ENCODE peak calls at places on chromosome 14, in four cellular contexts. R is cardiac muscle cell, T is pancreas, C is tibial artery. K is an unnamed sample.

GRCh38 chr14:36194645-36195044 is 18.1 kb upstream of the PTCSC3 start:
- DNase-seq in R (no peak), T (no peak), C (no peak), K (no peak)

GRCh38 chr14:69038449-69039286 is 59.6 kb upstream of the ACTN1 start:
- DNase-seq in R (no peak), T (no peak), C (no peak), K (no peak)

GRCh38 chr14:105420141-105420975 is 731 bp downstream of the MTA1 start:
- DNase-seq in R (no peak), T (peak; percentile 65), C (no peak), K (no peak)

GRCh38 chr14:99721792-99722516 is 37.9 kb downstream of the CYP46A1 start:
- DNase-seq in R (no peak), T (peak; percentile 33), C (peak; percentile 21), K (no peak)

GRCh38 chr14:95549656-95550585 is 15.1 kb downstream of the GLRX5 start:
- DNase-seq in R (no peak), T (no peak), C (no peak), K (no peak)

GRCh38 chr14:71529855-71530254 is 402.4 kb upstream of the RGS6 start:
- DNase-seq in R (no peak), T (no peak), C (peak; percentile 87), K (no peak)

GRCh38 chr14:93643127-93643526 is 145.2 kb downstream of the PRIMA1 start:
- DNase-seq in R (no peak), T (no peak), C (no peak), K (no peak)

GRCh38 chr14:94903338-94903737 is 133.4 kb upstream of the GSC start:
- DNase-seq in R (no peak), T (no peak), C (no peak), K (no peak)

GRCh38 chr14:94103554-94104165 is 6.9 kb upstream of the IFI27 start:
- DNase-seq in R (no peak), T (no peak), C (no peak), K (no peak)

GRCh38 chr14:95273041-95273978 is 46.4 kb downstream of the CLMN start:
- DNase-seq in R (no peak), T (no peak), C (no peak), K (no peak)

GRCh38 chr14:69138189-69138535 is 14.8 kb downstream of the DCAF5 start:
- DNase-seq in R (no peak), T (no peak), C (no peak), K (no peak)

GRCh38 chr14:54776361-54777001 is 126.1 kb downstream of the GCH1 start:
- DNase-seq in R (peak; percentile 41), T (no peak), C (peak; percentile 77), K (no peak)

DNA sequence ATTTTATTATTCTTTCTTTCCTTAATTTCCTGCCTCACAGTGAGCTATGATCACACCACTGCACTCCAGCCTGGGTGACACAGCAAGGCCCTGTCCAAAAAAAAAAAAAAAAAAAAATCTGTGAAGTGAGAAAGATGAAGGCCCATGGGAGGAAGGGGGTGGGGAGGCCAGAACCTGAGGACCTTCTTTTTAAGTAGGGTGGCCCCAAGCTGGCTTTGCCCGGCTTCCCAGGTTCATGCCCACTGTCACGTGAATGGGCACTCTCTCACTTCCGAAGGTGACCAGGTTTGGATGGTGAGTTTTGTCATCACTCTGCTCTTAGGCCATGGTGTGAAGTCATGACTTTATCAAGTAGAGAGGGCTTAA is 82.3 kb downstream of the TNFAIP2 start:
- DNase-seq in R (no peak), T (no peak), C (no peak), K (no peak)
- H3K9me3 ChIP-seq in R (no peaks in the 10 kb centered on the region), T (no peaks in the 10 kb centered on the region), C (peaks cover 14% of the 10 kb centered on the region), K (no peaks in the 10 kb centered on the region)

DNA sequence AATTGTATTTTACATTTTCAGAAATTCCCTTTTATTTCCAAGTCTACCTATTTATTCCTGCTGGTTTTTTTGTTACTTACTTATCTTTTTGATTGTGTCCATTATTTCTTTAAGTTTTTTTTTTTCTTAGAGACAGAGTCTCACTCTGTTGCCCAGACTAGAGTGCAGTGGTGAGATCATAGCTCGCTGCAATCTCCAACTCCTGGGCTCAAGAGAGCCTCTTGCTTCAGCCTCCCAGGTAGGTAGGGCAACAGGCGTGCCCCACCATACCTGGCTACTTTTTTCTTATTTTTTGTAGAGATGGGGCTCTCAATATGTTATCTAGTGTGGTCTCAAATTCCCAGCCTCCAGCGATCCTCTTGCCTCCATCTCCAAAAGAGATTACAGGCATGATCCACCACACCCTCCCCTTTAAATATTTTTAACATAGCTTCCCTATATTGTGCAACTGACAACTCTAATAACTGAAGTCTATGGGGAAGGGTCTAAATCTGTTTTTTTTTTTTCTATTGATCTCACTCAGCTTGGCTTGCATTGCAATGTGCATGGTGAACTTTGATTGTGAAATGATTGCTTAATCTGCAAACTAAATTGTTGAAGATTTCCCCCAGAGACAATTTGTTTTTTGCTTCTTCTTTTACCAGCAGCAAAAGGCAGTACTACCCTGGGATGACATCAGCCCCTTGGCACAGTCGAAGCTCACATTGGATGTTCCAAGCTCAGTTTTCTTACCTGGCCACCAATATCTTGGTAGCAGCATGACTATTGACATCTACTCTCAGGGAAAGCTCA is 25.7 kb upstream of the COCH start:
- DNase-seq in R (no peak), T (no peak), C (no peak), K (no peak)
- H3K27ac ChIP-seq in R (no peak overlapping the region), T (no peak overlapping the region), C (no peak overlapping the region), K (no peak overlapping the region)

DNA sequence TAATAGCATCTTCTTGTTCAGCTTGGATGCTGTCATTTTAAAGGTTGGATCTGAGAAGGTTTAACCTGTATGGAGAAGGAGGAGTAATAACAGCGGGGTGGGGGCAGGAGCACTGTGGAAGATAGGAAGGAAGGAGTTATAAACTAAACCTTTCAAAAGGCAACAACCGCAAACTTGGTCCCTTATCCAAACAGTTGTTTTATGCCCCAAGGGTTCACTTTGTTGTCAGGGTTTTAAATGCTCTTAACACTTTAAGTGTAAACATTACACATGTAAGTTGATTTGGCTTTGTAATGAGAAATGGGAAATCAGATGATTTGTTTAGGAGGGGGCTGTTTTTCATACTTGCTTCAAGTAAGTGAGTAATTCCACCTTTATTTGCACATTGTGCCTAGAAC is 3.0 kb downstream of the NPAS3 start:
- DNase-seq in R (no peak), T (no peak), C (no peak), K (no peak)
- H3K4me3 ChIP-seq in R (no peak overlapping the region), T (no peak overlapping the region), C (no peak overlapping the region), K (no peak overlapping the region)

DNA sequence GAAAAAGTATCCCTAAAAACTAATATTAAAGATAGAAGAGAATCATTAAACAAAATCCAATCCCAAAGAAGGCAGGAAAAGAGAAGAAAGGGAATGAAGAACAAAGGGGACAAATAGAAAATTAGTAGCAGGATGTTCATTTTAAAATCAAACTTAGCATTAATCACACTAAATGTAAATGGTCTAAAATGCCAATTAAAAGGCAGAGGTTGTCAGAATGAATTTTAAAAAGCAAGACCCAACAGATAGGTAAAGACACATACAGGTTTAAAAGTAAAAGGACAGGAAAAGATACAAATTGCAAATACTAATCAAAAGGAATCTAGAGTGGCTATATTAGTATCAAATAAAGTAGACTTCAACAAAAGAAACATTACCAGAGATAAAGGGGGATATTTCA is 12.5 kb downstream of the DDHD1 start:
- DNase-seq in R (no peak), T (no peak), C (no peak), K (no peak)
- H3K9me3 ChIP-seq in R (no peaks in the 10 kb centered on the region), T (no peaks in the 10 kb centered on the region), C (peaks cover 56% of the 10 kb centered on the region), K (peaks cover 3% of the 10 kb centered on the region)

DNA sequence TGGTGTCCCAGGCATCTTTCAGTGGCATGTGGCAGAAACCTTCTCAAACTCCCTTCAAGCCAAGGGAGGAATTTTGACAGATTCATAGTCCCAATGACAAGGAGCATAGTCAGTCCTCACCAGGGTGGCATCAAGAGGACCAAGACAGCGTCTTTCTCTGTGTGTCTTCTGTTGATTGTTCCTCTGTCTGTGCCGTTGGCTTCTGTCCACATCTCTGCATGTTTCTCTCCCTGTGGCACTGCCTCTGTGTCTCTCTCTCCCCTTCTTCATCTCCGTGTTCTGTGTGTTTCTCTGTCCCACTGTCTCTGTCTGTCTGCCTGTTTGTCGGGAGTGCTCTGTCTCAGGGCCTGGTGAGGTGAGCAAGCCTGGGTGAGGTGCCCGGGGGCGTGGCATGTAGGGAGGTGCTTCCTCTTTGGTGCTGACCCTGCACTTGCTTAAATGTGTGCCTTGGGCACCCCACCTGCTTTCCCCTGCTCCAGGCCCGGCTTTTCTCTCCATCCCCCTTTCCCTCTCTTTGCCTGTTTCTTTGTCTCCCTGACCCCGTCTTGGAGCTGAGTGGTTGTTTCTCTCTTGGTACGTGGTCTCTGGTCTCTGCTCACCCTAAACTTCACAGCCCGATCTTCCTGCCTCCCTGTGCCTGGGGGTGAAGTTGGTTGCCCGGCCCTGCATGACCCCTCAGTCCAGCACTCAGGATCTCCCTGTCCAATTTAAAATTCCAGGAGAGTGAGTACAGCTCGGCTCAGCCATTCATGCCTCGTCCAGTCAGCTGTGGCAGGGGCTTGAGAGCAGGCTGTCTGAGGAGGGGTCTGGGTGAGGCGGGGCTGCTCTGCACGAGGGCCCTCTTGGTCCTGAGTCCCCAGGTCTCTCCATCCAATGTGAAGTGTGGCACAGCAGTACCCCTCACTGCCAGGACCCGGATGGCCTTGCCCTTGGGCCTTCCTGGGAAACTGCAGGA is 28.5 kb downstream of the JDP2 start:
- DNase-seq in R (no peak), T (no peak), C (no peak), K (no peak)
- H3K27ac ChIP-seq in R (no peak overlapping the region), T (peak overlapping the region; percentile 22), C (no peak overlapping the region), K (no peak overlapping the region)

DNA sequence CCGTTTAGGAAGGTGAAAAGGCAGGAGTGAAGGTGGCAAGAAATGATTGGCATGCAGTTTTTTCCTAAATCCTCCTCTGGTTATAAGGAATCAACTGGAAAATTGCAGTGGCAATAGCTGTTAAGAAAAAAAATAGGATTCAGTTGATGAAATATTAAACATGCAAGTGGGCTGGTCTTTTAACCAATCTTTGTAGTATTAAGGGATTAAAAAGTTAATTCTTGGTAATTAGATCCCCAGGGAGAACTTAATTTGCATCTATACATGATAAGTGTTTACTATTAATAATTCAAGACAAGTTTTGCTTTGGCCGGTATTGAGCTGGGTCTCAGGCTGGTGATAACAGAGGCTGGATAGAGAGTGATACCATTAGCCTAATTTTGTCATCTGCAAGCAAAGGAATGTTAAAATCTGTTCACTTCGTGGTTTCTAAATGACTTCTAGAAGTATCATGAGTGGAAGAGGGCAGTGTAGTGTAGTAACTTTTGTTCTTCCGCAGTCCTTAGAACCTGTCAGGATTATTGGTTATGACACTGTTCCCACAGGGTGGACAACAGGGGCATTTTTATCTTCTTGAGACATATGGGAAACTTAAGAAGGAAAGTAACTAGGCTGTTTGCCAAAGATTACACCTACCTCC is 118.5 kb downstream of the PRKCH start:
- DNase-seq in R (no peak), T (no peak), C (no peak), K (no peak)
- H3K4me3 ChIP-seq in R (no peak overlapping the region), T (no peak overlapping the region), C (no peak overlapping the region), K (no peak overlapping the region)

DNA sequence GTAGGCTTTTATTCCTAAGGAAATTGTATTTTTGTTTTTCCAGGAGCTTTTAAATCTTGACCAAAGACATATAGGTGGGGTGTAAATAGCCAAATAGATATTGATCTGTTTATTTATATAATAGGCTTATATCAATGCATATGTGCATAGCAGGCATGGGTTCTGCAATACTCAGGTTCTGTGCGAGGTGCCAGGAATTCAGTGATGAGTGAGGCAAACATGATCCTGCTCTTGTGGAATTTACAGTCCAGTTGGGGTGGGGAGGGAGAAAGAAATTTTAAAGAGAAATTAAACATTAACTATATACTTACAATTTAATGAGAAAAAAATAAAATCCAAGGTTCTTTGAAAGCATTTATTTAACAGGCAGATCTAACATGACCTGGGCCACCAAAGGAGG is 160.3 kb upstream of the HIF1A start:
- DNase-seq in R (no peak), T (no peak), C (no peak), K (no peak)
- H3K9me3 ChIP-seq in R (no peaks in the 10 kb centered on the region), T (no peaks in the 10 kb centered on the region), C (no peaks in the 10 kb centered on the region), K (peaks cover 1% of the 10 kb centered on the region)

GRCh38 chr14:91185721-91186120 is 58.8 kb downstream of the GPR68 start:
- DNase-seq in R (no peak), T (no peak), C (no peak), K (no peak)
- H3K27ac ChIP-seq in R (no peak overlapping the region), T (no peak overlapping the region), C (no peak overlapping the region), K (no peak overlapping the region)